ENCODE peak calls at places on chromosomes 12 and 14, in six cellular contexts. D is MM.1S, A is PC-3, H is neural progenitor cell, E is HCT116, T is SK-N-SH. R is an unnamed sample.

GRCh38 chr12:15558915-15559528 is 230.2 kb downstream of the EPS8 start:
- DNase-seq in D (no peak), A (peak; percentile 73), H (no peak), E (no peak), T (no peak), R (peak; percentile 96)

GRCh38 chr12:64819816-64820402 is 4.5 kb upstream of the TBC1D30 start:
- DNase-seq in D (no peak), A (no peak), H (no peak), E (no peak), T (peak; percentile 24), R (no peak)

GRCh38 chr12:28552472-28553061 is 362.3 kb downstream of the CCDC91 start:
- DNase-seq in D (no peak), A (no peak), H (no peak), E (no peak), T (no peak), R (peak; percentile 9)

GRCh38 chr14:38883127-38883526 is 219.9 kb downstream of the SEC23A start:
- DNase-seq in D (no peak), A (peak; percentile 22), H (no peak), E (no peak), T (no peak), R (no peak)

GRCh38 chr12:57772429-57773322 is at the start of gene EEF1AKMT3:
- DNase-seq in D (peak; percentile 33), A (peak; percentile 60), H (peak; percentile 71), E (no peak), T (peak; percentile 81), R (peak; percentile 79)

GRCh38 chr12:65826513-65827171 is 2.4 kb downstream of the HMGA2 start:
- DNase-seq in D (no peak), A (peak; percentile 77), H (peak; percentile 28), E (no peak), T (peak; percentile 6), R (peak; percentile 80)

GRCh38 chr14:32702571-32702970 is 236.1 kb upstream of the NPAS3 start:
- DNase-seq in D (peak; percentile 48), A (no peak), H (peak; percentile 78), E (no peak), T (no peak), R (peak; percentile 62)

GRCh38 chr12:64826234-64826633 is 1.8 kb downstream of the TBC1D30 start:
- DNase-seq in D (no peak), A (no peak), H (peak; percentile 90), E (no peak), T (peak; percentile 26), R (peak; percentile 61)

GRCh38 chr12:121444842-121445202 is 44.9 kb downstream of the RNF34 start:
- DNase-seq in D (no peak), A (no peak), H (no peak), E (no peak), T (no peak), R (no peak)

GRCh38 chr14:59262717-59263469 is 74.4 kb downstream of the DAAM1 start:
- DNase-seq in D (no peak), A (peak; percentile 77), H (no peak), E (no peak), T (no peak), R (no peak)

GRCh38 chr14:21069388-21070082 is 569 bp upstream of the ARHGEF40 start:
- DNase-seq in D (no peak), A (no peak), H (peak; percentile 84), E (no peak), T (peak; percentile 77), R (peak; percentile 64)

GRCh38 chr12:42156232-42156631 is 11.6 kb upstream of the GXYLT1 start:
- DNase-seq in D (no peak), A (no peak), H (no peak), E (no peak), T (no peak), R (no peak)

GRCh38 chr14:79708991-79709390 is 502.3 kb downstream of the DIO2 start:
- DNase-seq in D (no peak), A (peak; percentile 84), H (no peak), E (no peak), T (no peak), R (no peak)

GRCh38 chr12:42421844-42422779 is 96.1 kb downstream of the PPHLN1 start:
- DNase-seq in D (no peak), A (peak; percentile 18), H (no peak), E (no peak), T (peak; percentile 37), R (peak; percentile 70)

GRCh38 chr12:104877107-104877705 is 80.9 kb downstream of the SLC41A2 start:
- DNase-seq in D (no peak), A (peak; percentile 72), H (peak; percentile 20), E (no peak), T (peak; percentile 51), R (peak; percentile 73)

GRCh38 chr12:111578276-111578970 is 20.7 kb downstream of the ATXN2 start:
- DNase-seq in D (no peak), A (peak; percentile 84), H (no peak), E (no peak), T (no peak), R (peak; percentile 83)

GRCh38 chr12:12725956-12726542 is 8.9 kb downstream of the CDKN1B start:
- DNase-seq in D (peak; percentile 30), A (no peak), H (no peak), E (no peak), T (no peak), R (no peak)

GRCh38 chr12:105820407-105821140 is 318.2 kb downstream of the NUAK1 start:
- DNase-seq in D (no peak), A (no peak), H (peak; percentile 13), E (no peak), T (no peak), R (peak; percentile 77)

GRCh38 chr14:53509227-53509822 is 356.2 kb upstream of the DDHD1 start:
- DNase-seq in D (no peak), A (peak; percentile 7), H (peak; percentile 9), E (no peak), T (no peak), R (peak; percentile 72)

GRCh38 chr14:30179381-30180130 is 251.9 kb upstream of the PRKD1 start:
- DNase-seq in D (no peak), A (no peak), H (no peak), E (no peak), T (no peak), R (no peak)

GRCh38 chr12:52530366-52530765 is 10.2 kb upstream of the KRT5 start:
- DNase-seq in D (no peak), A (no peak), H (no peak), E (no peak), T (no peak), R (no peak)

GRCh38 chr12:124625867-124626675 is 58.7 kb upstream of the NCOR2 start:
- DNase-seq in D (no peak), A (peak; percentile 71), H (no peak), E (no peak), T (no peak), R (peak; percentile 94)

GRCh38 chr12:124624823-124625222 is 57.4 kb upstream of the NCOR2 start:
- DNase-seq in D (no peak), A (no peak), H (no peak), E (no peak), T (no peak), R (no peak)

GRCh38 chr12:124629117-124629516 is 61.7 kb upstream of the NCOR2 start:
- DNase-seq in D (no peak), A (no peak), H (no peak), E (no peak), T (no peak), R (no peak)

GRCh38 chr12:124629799-124630198 is 62.4 kb upstream of the NCOR2 start:
- DNase-seq in D (no peak), A (no peak), H (no peak), E (no peak), T (no peak), R (no peak)

GRCh38 chr12:124626841-124627502 is 59.6 kb upstream of the NCOR2 start:
- DNase-seq in D (no peak), A (no peak), H (no peak), E (no peak), T (no peak), R (peak; percentile 54)
- H3K27ac ChIP-seq in D (no peak overlapping the region), A (no peak overlapping the region), H (no peak overlapping the region), E (no peak overlapping the region), T (no peak overlapping the region), R (peak overlapping the region; percentile 62)

GRCh38 chr14:98963610-98964009 is 308.4 kb downstream of the BCL11B start:
- DNase-seq in D (no peak), A (no peak), H (no peak), E (no peak), T (no peak), R (no peak)

GRCh38 chr14:98962118-98962517 is 309.9 kb downstream of the BCL11B start:
- DNase-seq in D (no peak), A (no peak), H (no peak), E (no peak), T (no peak), R (no peak)

GRCh38 chr14:98965061-98965460 is 306.9 kb downstream of the BCL11B start:
- DNase-seq in D (no peak), A (no peak), H (no peak), E (no peak), T (no peak), R (no peak)

GRCh38 chr14:98966021-98966420 is 306.0 kb downstream of the BCL11B start:
- DNase-seq in D (no peak), A (no peak), H (no peak), E (no peak), T (no peak), R (no peak)

GRCh38 chr14:98964171-98964570 is 307.8 kb downstream of the BCL11B start:
- DNase-seq in D (no peak), A (no peak), H (no peak), E (no peak), T (no peak), R (no peak)
- TF ChIP-seq EZH2phosphoT487 in D (no peak), A (no peak), H (no peak), E (no peak), T (no peak), R (no peak)

DNA sequence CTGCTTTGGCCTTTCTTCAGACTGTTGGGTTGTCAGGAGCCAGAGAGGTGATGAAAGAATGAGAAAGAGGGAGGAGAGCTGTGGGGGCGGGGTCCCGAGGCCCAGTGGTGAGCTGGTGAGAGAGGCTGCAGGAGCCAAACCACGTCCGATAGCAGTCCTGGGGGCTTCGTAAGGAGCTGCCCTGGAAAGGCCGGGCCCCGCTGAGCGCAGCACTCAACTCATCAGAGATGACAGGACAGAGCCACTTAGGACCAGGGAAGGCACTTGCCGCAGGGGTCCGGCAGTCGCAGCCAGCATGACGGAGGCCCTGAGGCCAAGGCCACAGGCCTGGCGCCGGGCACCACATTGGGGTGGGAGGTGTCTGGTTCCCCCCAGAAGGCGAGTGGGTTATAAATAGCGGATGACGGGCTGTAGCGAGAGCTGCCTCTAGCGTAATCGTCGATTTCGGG is 178.9 kb downstream of the TSPAN9 start:
- DNase-seq in D (no peak), A (no peak), H (no peak), E (no peak), T (no peak), R (no peak)
- H3K27ac ChIP-seq in D (no peak overlapping the region), A (no peak overlapping the region), H (no peak overlapping the region), E (no peak overlapping the region), T (no peak overlapping the region), R (no peak overlapping the region)

GRCh38 chr12:124913474-124914391 is 717 bp downstream of the UBC start:
- DNase-seq in D (peak; percentile 79), A (peak; percentile 89), H (peak; percentile 90), E (no peak), T (peak; percentile 64), R (peak; percentile 94)

GRCh38 chr12:124914392-124915248 is at the start of gene UBC:
- DNase-seq in D (peak; percentile 71), A (peak; percentile 89), H (peak; percentile 95), E (peak; percentile 87), T (peak; percentile 93), R (peak; percentile 93)

GRCh38 chr12:124917135-124917840 is 2.8 kb upstream of the UBC start:
- DNase-seq in D (peak; percentile 88), A (peak; percentile 100), H (peak; percentile 97), E (peak; percentile 99), T (peak; percentile 83), R (peak; percentile 100)

GRCh38 chr12:124916370-124917134 is 2.1 kb upstream of the UBC start:
- DNase-seq in D (peak; percentile 48), A (peak; percentile 99), H (peak; percentile 52), E (peak; percentile 90), T (no peak), R (peak; percentile 99)

GRCh38 chr12:124915249-124916236 is 1.1 kb upstream of the UBC start:
- DNase-seq in D (peak; percentile 45), A (peak; percentile 45), H (peak; percentile 79), E (no peak), T (no peak), R (peak; percentile 79)
- TF ChIP-seq EZH2phosphoT487 in D (no peak), A (no peak), H (no peak), E (no peak), T (no peak), R (no peak)